ENCODE peak calls at places on chromosomes 1 and 21, in six cellular contexts. One of them, this sample, is unnamed.

GRCh38 chr1:81758213-81758612 is 42.5 kb upstream of the ADGRL2 start:
- DNase-seq in neuronal stem cell: no peak
- DNase-seq in H1: no peak
- DNase-seq in mesenchymal stem cell: no peak
- DNase-seq in IMR-90: no peak
- DNase-seq in mesendoderm: peak
- DNase-seq in this sample: no peak

GRCh38 chr1:118995312-118996016 is 7.3 kb upstream of the TBX15 start:
- DNase-seq in mesendoderm: no peak
- DNase-seq in neuronal stem cell: no peak
- DNase-seq in H1: no peak
- DNase-seq in IMR-90: no peak
- DNase-seq in mesenchymal stem cell: no peak
- DNase-seq in this sample: no peak

GRCh38 chr21:33684068-33684467 is 41.8 kb downstream of the ITSN1 start:
- DNase-seq in mesendoderm: peak
- DNase-seq in neuronal stem cell: no peak
- DNase-seq in H1: no peak
- DNase-seq in mesenchymal stem cell: no peak
- DNase-seq in IMR-90: no peak
- DNase-seq in this sample: no peak

GRCh38 chr1:40337448-40337847 is 20.4 kb upstream of the COL9A2 start:
- DNase-seq in IMR-90: no peak
- DNase-seq in mesenchymal stem cell: no peak
- DNase-seq in H1: no peak
- DNase-seq in neuronal stem cell: no peak
- DNase-seq in mesendoderm: no peak
- DNase-seq in this sample: no peak

GRCh38 chr1:228282329-228283042 is 74.6 kb downstream of the OBSCN start:
- DNase-seq in IMR-90: peak
- DNase-seq in neuronal stem cell: no peak
- DNase-seq in mesenchymal stem cell: peak
- DNase-seq in mesendoderm: peak
- DNase-seq in H1: no peak
- DNase-seq in this sample: peak

GRCh38 chr21:30674312-30674711 is 31.6 kb downstream of the KRTAP20-3 start:
- DNase-seq in IMR-90: no peak
- DNase-seq in neuronal stem cell: no peak
- DNase-seq in mesendoderm: no peak
- DNase-seq in mesenchymal stem cell: no peak
- DNase-seq in H1: no peak
- DNase-seq in this sample: no peak

GRCh38 chr1:31522556-31522845 is 53.8 kb upstream of the TINAGL1 start:
- DNase-seq in mesenchymal stem cell: no peak
- DNase-seq in H1: no peak
- DNase-seq in neuronal stem cell: no peak
- DNase-seq in IMR-90: no peak
- DNase-seq in mesendoderm: no peak
- DNase-seq in this sample: no peak

GRCh38 chr1:3372317-3372716 is 82.1 kb upstream of the ARHGEF16 start:
- DNase-seq in H1: no peak
- DNase-seq in neuronal stem cell: no peak
- DNase-seq in mesenchymal stem cell: no peak
- DNase-seq in mesendoderm: no peak
- DNase-seq in IMR-90: no peak
- DNase-seq in this sample: no peak

GRCh38 chr21:26795398-26795790 is 49.8 kb downstream of the ADAMTS1 start:
- DNase-seq in mesenchymal stem cell: peak
- DNase-seq in H1: no peak
- DNase-seq in mesendoderm: no peak
- DNase-seq in neuronal stem cell: no peak
- DNase-seq in IMR-90: no peak
- DNase-seq in this sample: no peak

GRCh38 chr1:184396081-184396480 is 9.3 kb downstream of the C1orf21 start:
- DNase-seq in neuronal stem cell: no peak
- DNase-seq in IMR-90: no peak
- DNase-seq in mesenchymal stem cell: no peak
- DNase-seq in mesendoderm: no peak
- DNase-seq in H1: no peak
- DNase-seq in this sample: no peak

GRCh38 chr1:15351301-15351700 is 58.4 kb upstream of the EFHD2 start:
- DNase-seq in IMR-90: no peak
- DNase-seq in H1: no peak
- DNase-seq in neuronal stem cell: no peak
- DNase-seq in mesendoderm: no peak
- DNase-seq in mesenchymal stem cell: no peak
- DNase-seq in this sample: no peak

DNA sequence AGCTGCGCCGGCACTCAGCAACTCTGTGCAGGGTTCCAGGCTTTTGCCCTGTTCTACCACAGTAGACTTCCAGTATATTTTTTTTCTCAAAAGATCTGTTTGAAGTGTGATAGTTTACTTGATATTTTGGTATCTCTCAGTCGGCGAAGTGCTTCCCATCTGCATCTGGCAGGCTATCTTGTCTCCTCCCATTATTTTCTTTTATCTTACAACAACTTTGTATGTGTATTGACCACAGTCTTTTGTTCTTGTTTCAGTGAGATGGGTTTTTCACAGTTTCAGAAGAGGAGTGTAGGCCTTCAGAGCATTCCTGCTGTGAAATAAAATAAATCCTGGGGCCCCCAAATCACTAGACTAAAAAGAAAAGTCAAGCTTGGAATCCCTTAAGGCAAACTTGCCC is 292.9 kb downstream of the PTGER3 start:
- DNase-seq in IMR-90: no peak
- DNase-seq in mesendoderm: peak
- DNase-seq in neuronal stem cell: no peak
- DNase-seq in H1: no peak
- DNase-seq in mesenchymal stem cell: no peak
- DNase-seq in this sample: no peak
- H2BK15ac ChIP-seq in IMR-90: no peak
- H2BK15ac ChIP-seq in mesendoderm: no peak
- H2BK15ac ChIP-seq in neuronal stem cell: no peak
- H2BK15ac ChIP-seq in H1: no peak
- H2BK15ac ChIP-seq in mesenchymal stem cell: no peak
- H2BK15ac ChIP-seq in this sample: no peak

DNA sequence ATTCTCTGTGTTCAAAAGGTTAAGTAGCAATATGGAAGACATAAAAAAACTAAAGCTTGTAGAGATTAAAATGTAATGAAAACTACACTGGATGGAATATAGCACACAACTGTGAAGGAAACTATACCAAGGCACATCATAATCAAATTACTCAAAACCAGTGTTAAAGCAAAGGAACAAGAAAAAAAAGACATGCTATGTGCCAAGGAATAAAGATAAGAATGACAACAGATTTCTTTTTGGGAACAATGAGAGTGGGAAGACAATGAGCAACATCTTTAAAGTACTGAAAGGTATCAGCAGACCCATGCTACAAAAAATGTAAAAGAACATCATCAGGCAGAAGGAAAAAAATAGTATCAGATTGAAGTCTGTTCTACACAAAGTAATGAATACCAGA is 157.8 kb downstream of the VPS13D start:
- DNase-seq in mesendoderm: peak
- DNase-seq in IMR-90: peak
- DNase-seq in mesenchymal stem cell: peak
- DNase-seq in H1: no peak
- DNase-seq in neuronal stem cell: no peak
- DNase-seq in this sample: no peak
- H2BK15ac ChIP-seq in mesendoderm: no peak
- H2BK15ac ChIP-seq in IMR-90: no peak
- H2BK15ac ChIP-seq in mesenchymal stem cell: no peak
- H2BK15ac ChIP-seq in H1: no peak
- H2BK15ac ChIP-seq in neuronal stem cell: no peak
- H2BK15ac ChIP-seq in this sample: no peak

GRCh38 chr1:9180077-9180819 is 51.3 kb upstream of the GPR157 start:
- DNase-seq in neuronal stem cell: no peak
- DNase-seq in mesendoderm: no peak
- DNase-seq in H1: no peak
- DNase-seq in IMR-90: peak
- DNase-seq in mesenchymal stem cell: peak
- DNase-seq in this sample: no peak
- H2BK15ac ChIP-seq in neuronal stem cell: no peak
- H2BK15ac ChIP-seq in mesendoderm: no peak
- H2BK15ac ChIP-seq in H1: no peak
- H2BK15ac ChIP-seq in IMR-90: peak
- H2BK15ac ChIP-seq in mesenchymal stem cell: no peak
- H2BK15ac ChIP-seq in this sample: no peak

GRCh38 chr1:1535298-1535988 is 5.0 kb downstream of the TMEM240 start:
- DNase-seq in mesenchymal stem cell: no peak
- DNase-seq in H1: no peak
- DNase-seq in mesendoderm: no peak
- DNase-seq in neuronal stem cell: no peak
- DNase-seq in IMR-90: no peak
- DNase-seq in this sample: no peak

GRCh38 chr1:1536938-1537546 is 3.4 kb downstream of the TMEM240 start:
- DNase-seq in neuronal stem cell: no peak
- DNase-seq in mesenchymal stem cell: no peak
- DNase-seq in IMR-90: no peak
- DNase-seq in mesendoderm: no peak
- DNase-seq in H1: no peak
- DNase-seq in this sample: no peak

GRCh38 chr1:1534401-1535145 is 5.9 kb downstream of the TMEM240 start:
- DNase-seq in mesenchymal stem cell: no peak
- DNase-seq in IMR-90: no peak
- DNase-seq in H1: no peak
- DNase-seq in neuronal stem cell: no peak
- DNase-seq in mesendoderm: no peak
- DNase-seq in this sample: no peak

GRCh38 chr1:1537626-1538250 is 2.7 kb downstream of the TMEM240 start:
- DNase-seq in mesendoderm: no peak
- DNase-seq in mesenchymal stem cell: no peak
- DNase-seq in H1: no peak
- DNase-seq in IMR-90: no peak
- DNase-seq in neuronal stem cell: no peak
- DNase-seq in this sample: no peak

GRCh38 chr1:1535989-1536937 is 4.2 kb downstream of the TMEM240 start:
- DNase-seq in mesenchymal stem cell: no peak
- DNase-seq in mesendoderm: no peak
- DNase-seq in neuronal stem cell: no peak
- DNase-seq in IMR-90: no peak
- DNase-seq in H1: no peak
- DNase-seq in this sample: no peak
- H2BK15ac ChIP-seq in mesenchymal stem cell: no peak
- H2BK15ac ChIP-seq in mesendoderm: no peak
- H2BK15ac ChIP-seq in neuronal stem cell: no peak
- H2BK15ac ChIP-seq in IMR-90: no peak
- H2BK15ac ChIP-seq in H1: no peak
- H2BK15ac ChIP-seq in this sample: no peak

GRCh38 chr1:76053021-76053420 is 21.5 kb upstream of the ST6GALNAC3 start:
- DNase-seq in mesenchymal stem cell: peak
- DNase-seq in IMR-90: no peak
- DNase-seq in mesendoderm: no peak
- DNase-seq in H1: no peak
- DNase-seq in neuronal stem cell: peak
- DNase-seq in this sample: peak

GRCh38 chr1:76055987-76056386 is 18.6 kb upstream of the ST6GALNAC3 start:
- DNase-seq in IMR-90: no peak
- DNase-seq in H1: no peak
- DNase-seq in mesenchymal stem cell: no peak
- DNase-seq in neuronal stem cell: no peak
- DNase-seq in mesendoderm: no peak
- DNase-seq in this sample: peak

GRCh38 chr1:76059461-76059860 is 15.1 kb upstream of the ST6GALNAC3 start:
- DNase-seq in mesenchymal stem cell: no peak
- DNase-seq in neuronal stem cell: no peak
- DNase-seq in H1: no peak
- DNase-seq in IMR-90: no peak
- DNase-seq in mesendoderm: no peak
- DNase-seq in this sample: no peak

DNA sequence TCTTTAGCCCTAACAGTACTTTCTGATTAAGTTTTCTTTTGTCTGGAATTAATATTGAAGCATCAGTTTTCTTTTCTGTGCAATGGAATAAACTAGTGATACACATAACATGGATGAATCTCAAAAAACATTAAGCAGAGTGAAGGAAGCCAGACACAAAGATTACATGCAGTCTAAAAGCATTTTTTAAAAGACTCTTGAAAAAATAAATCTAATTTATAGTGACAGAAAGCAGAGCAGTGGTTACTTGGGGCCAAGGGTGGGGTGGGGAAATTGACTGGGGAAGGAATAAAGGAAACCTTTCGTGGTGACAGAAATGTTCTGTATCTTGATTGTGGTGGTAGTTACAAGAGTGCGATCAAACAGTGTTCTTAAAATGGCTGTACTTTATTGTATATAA is 20.2 kb upstream of the ST6GALNAC3 start:
- DNase-seq in mesenchymal stem cell: peak
- DNase-seq in neuronal stem cell: no peak
- DNase-seq in H1: no peak
- DNase-seq in IMR-90: no peak
- DNase-seq in mesendoderm: no peak
- DNase-seq in this sample: no peak
- H2BK15ac ChIP-seq in mesenchymal stem cell: no peak
- H2BK15ac ChIP-seq in neuronal stem cell: no peak
- H2BK15ac ChIP-seq in H1: no peak
- H2BK15ac ChIP-seq in IMR-90: no peak
- H2BK15ac ChIP-seq in mesendoderm: no peak
- H2BK15ac ChIP-seq in this sample: no peak

GRCh38 chr1:167250482-167250881 is 29.8 kb downstream of the POU2F1 start:
- DNase-seq in mesenchymal stem cell: no peak
- DNase-seq in IMR-90: no peak
- DNase-seq in mesendoderm: no peak
- DNase-seq in H1: no peak
- DNase-seq in neuronal stem cell: no peak
- DNase-seq in this sample: no peak
- H2BK15ac ChIP-seq in mesenchymal stem cell: no peak
- H2BK15ac ChIP-seq in IMR-90: no peak
- H2BK15ac ChIP-seq in mesendoderm: no peak
- H2BK15ac ChIP-seq in H1: no peak
- H2BK15ac ChIP-seq in neuronal stem cell: no peak
- H2BK15ac ChIP-seq in this sample: no peak

GRCh38 chr1:19773485-19773884 is 26.2 kb downstream of the TMCO4 start:
- DNase-seq in mesendoderm: no peak
- DNase-seq in IMR-90: no peak
- DNase-seq in mesenchymal stem cell: no peak
- DNase-seq in H1: no peak
- DNase-seq in neuronal stem cell: no peak
- DNase-seq in this sample: no peak
- H2BK15ac ChIP-seq in mesendoderm: no peak
- H2BK15ac ChIP-seq in IMR-90: no peak
- H2BK15ac ChIP-seq in mesenchymal stem cell: no peak
- H2BK15ac ChIP-seq in H1: no peak
- H2BK15ac ChIP-seq in neuronal stem cell: no peak
- H2BK15ac ChIP-seq in this sample: no peak